ENCODE peak calls at places on chromosomes 12 and 14, in five cellular contexts. J, B, Z, U and Q are unnamed samples.

GRCh38 chr12:124567035-124567672 is at the start of gene NCOR2:
- DNase-seq in B (peak), J (peak), Z (no peak), U (no peak), Q (no peak)

GRCh38 chr14:32938719-32939253 is at the start of gene NPAS3:
- DNase-seq in U (no peak), B (peak), Z (no peak), J (no peak), Q (peak)

GRCh38 chr12:121102307-121102706 is 30.4 kb upstream of the P2RX7 start:
- DNase-seq in J (no peak), U (no peak), Z (no peak), B (no peak), Q (no peak)

GRCh38 chr12:132924356-132924755 is 31.8 kb downstream of the ZNF605 start:
- DNase-seq in U (no peak), Z (no peak), J (no peak), B (no peak), Q (no peak)

GRCh38 chr12:8562310-8562709 is 21.6 kb upstream of the CLEC4E start:
- DNase-seq in J (peak), Z (no peak), B (no peak), U (no peak), Q (no peak)

GRCh38 chr12:53965251-53966069 is 7.5 kb upstream of the HOXC11 start:
- DNase-seq in B (no peak), U (no peak), Z (no peak), J (peak), Q (no peak)

GRCh38 chr14:64773046-64773445 is 68.8 kb downstream of the PLEKHG3 start:
- DNase-seq in Z (no peak), U (no peak), J (no peak), B (no peak), Q (no peak)

GRCh38 chr12:55705802-55706402 is 1.8 kb downstream of the ITGA7 start:
- DNase-seq in B (no peak), U (no peak), Z (no peak), J (peak), Q (no peak)

GRCh38 chr12:76340680-76341435 is 7.4 kb downstream of the BBS10 start:
- DNase-seq in Z (no peak), U (no peak), B (no peak), J (no peak), Q (no peak)

GRCh38 chr12:10624631-10625030 is 11.2 kb upstream of the MAGOHB start:
- DNase-seq in U (no peak), J (no peak), B (no peak), Z (no peak), Q (no peak)

GRCh38 chr12:117599849-117600248 is 238.4 kb upstream of the NOS1 start:
- DNase-seq in U (no peak), J (no peak), B (no peak), Z (peak), Q (no peak)

GRCh38 chr14:53149656-53150319 is 3.3 kb downstream of the DDHD1 start:
- DNase-seq in B (no peak), U (no peak), J (no peak), Z (no peak), Q (no peak)

GRCh38 chr14:88831285-88831684 is 6.8 kb downstream of the TTC8 start:
- DNase-seq in J (no peak), U (no peak), B (no peak), Z (peak), Q (no peak)

GRCh38 chr14:103802353-103802752 is 45.0 kb downstream of the PPP1R13B start:
- DNase-seq in U (no peak), B (no peak), J (no peak), Z (no peak), Q (peak)

GRCh38 chr12:112125250-112125999 is at the start of gene TRAFD1:
- DNase-seq in U (peak), J (peak), Z (peak), B (peak), Q (peak)

GRCh38 chr14:67270354-67270753 is 29.1 kb downstream of the PALS1 start:
- DNase-seq in B (no peak), J (no peak), U (no peak), Z (no peak), Q (no peak)

GRCh38 chr12:80598004-80598606 is 109.3 kb upstream of the MYF6 start:
- DNase-seq in U (no peak), B (no peak), J (no peak), Z (peak), Q (no peak)

GRCh38 chr12:13390381-13390856 is 193.9 kb downstream of the EMP1 start:
- DNase-seq in J (peak), U (no peak), B (peak), Z (peak), Q (no peak)

GRCh38 chr12:24535334-24536019 is 413.4 kb downstream of the BCAT1 start:
- DNase-seq in U (no peak), J (no peak), Z (no peak), B (no peak), Q (no peak)

GRCh38 chr12:121089031-121089812 is 43.5 kb upstream of the P2RX7 start:
- DNase-seq in Z (no peak), J (peak), U (no peak), B (no peak), Q (no peak)

GRCh38 chr14:103847439-103847953 is at the start of gene PPP1R13B:
- DNase-seq in B (peak), U (peak), J (peak), Z (peak), Q (peak)

GRCh38 chr14:65164068-65164824 is 61.9 kb upstream of the MAX start:
- DNase-seq in U (no peak), B (peak), Z (peak), J (no peak), Q (peak)

GRCh38 chr12:58310828-58311273 is 369.5 kb downstream of the ATP23 start:
- DNase-seq in J (no peak), Z (peak), U (no peak), B (no peak), Q (peak)

GRCh38 chr14:55026793-55027560 is at the start of the genes SOCS4 and WDHD1:
- DNase-seq in J (peak), Z (peak), U (peak), B (peak), Q (peak)

GRCh38 chr14:55028066-55028465 is 1.0 kb downstream of the SOCS4 start:
- DNase-seq in Z (no peak), J (no peak), U (no peak), B (peak), Q (no peak)

GRCh38 chr14:55028476-55028875 is 1.4 kb downstream of the SOCS4 start:
- DNase-seq in J (no peak), B (no peak), U (no peak), Z (no peak), Q (no peak)

GRCh38 chr14:55025948-55026347 is 951 bp downstream of the WDHD1 start:
- DNase-seq in Z (no peak), B (no peak), U (no peak), J (no peak), Q (no peak)

DNA sequence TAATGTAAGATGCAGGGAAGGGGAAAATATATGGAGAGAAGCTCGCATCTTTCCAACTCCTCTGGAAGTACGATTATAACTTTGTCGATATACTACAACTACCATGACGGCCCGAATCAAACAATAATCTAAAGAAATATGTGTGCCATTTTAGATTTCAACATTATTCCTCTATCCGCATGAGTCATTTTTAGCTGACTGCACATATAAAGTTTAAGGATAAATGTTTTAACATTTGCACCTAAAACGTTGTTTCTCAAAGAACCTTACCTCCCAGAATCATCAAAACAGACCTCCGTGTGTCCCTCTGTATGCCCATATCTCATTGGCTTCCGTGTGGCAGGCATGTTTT is 482 bp downstream of the WDHD1 start:
- DNase-seq in Z (no peak), U (no peak), J (no peak), B (no peak), Q (no peak)
- TF ChIP-seq JUND in Z (no peak), U (no peak), J (no peak), B (no peak), Q (no peak)

DNA sequence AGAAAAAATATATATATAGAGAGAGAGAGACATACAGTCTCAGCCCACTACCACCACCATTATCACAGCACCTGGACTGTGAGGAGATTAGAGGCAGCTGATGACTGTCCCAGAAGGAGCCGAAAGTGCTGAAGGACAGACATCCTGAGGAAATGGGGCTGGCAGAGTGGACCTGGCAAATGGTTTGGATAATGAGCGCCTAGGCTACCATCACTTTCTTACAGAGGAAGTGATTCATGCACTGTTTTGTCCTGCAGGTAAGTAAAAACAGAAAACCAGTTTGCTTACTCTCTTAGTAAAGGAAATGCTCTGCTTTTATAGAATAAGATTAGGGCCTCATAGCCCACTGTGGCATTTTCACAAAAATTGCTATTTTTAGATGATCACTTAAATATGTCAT is 28.6 kb upstream of the DNM1L start:
- DNase-seq in B (no peak), Z (no peak), U (no peak), J (peak), Q (no peak)
- TF ChIP-seq JUND in B (no peak), Z (no peak), U (no peak), J (no peak), Q (no peak)

GRCh38 chr12:78167510-78167909 is 336.8 kb downstream of the NAV3 start:
- DNase-seq in U (no peak), B (no peak), Z (no peak), J (no peak), Q (no peak)
- TF ChIP-seq JUND in U (no peak), B (no peak), Z (no peak), J (no peak), Q (no peak)

GRCh38 chr14:55101698-55102097 is 27.4 kb upstream of the LGALS3 start:
- DNase-seq in U (no peak), J (no peak), Z (no peak), B (no peak), Q (no peak)

GRCh38 chr14:55103005-55103640 is 25.9 kb upstream of the LGALS3 start:
- DNase-seq in U (peak), Z (peak), B (no peak), J (peak), Q (peak)

GRCh38 chr14:55104051-55104954 is 24.7 kb upstream of the LGALS3 start:
- DNase-seq in J (no peak), B (no peak), U (no peak), Z (no peak), Q (no peak)

GRCh38 chr14:55099741-55100140 is 29.3 kb upstream of the LGALS3 start:
- DNase-seq in Z (no peak), U (no peak), J (no peak), B (no peak), Q (no peak)

DNA sequence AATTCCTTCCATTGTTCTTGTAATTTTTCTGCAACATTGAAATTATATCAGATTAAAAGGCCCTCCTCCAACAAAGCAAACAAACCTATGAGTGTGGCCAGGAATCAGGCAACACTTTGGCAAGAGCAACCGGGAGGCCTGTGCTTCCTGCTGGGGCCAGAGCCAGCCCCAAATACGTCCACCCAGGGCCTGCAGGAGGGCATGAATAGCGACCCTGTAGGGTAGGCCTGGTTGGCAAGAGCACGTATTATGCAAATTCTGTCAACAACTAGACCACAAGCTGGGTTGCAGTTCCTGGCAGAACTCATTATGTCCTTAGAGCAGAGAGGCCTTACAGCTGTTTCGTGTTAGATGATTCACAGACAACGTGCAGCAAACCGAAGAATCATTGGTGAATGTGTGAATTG is 26.9 kb upstream of the LGALS3 start:
- DNase-seq in J (no peak), Z (no peak), B (peak), U (peak), Q (peak)
- TF ChIP-seq JUND in J (no peak), Z (no peak), B (peak), U (no peak), Q (peak)

GRCh38 chr14:97491697-97492096 is 694.5 kb downstream of the VRK1 start:
- DNase-seq in J (no peak), Z (no peak), B (no peak), U (no peak), Q (no peak)
- TF ChIP-seq JUND in J (no peak), Z (no peak), B (no peak), U (no peak), Q (no peak)